ENCODE peak calls at places on chromosomes 12 and 14, in seven cellular contexts. P, Z, X, D, I, O and Q are unnamed samples.

GRCh38 chr14:76473381-76474263 is 97.7 kb downstream of the ESRRB start:
- DNase-seq in P (no peak), Z (peak; percentile 59), X (no peak), D (no peak), I (no peak), O (no peak), Q (no peak)

GRCh38 chr12:72540811-72541210 is 268.6 kb downstream of the TRHDE start:
- DNase-seq in P (no peak), Z (no peak), X (no peak), D (no peak), I (no peak), O (no peak), Q (no peak)

GRCh38 chr14:21476526-21476924 is 234 bp downstream of the RAB2B start:
- DNase-seq in P (peak; percentile 80), Z (peak; percentile 81), X (no peak), D (peak; percentile 78), I (peak; percentile 79), O (peak; percentile 96), Q (no peak)

GRCh38 chr14:51849095-51849494 is 11.3 kb upstream of the GNG2 start:
- DNase-seq in P (no peak), Z (no peak), X (no peak), D (no peak), I (no peak), O (no peak), Q (no peak)

GRCh38 chr14:104731249-104731924 is 7.4 kb downstream of the ADSS1 start:
- DNase-seq in P (no peak), Z (peak; percentile 54), X (no peak), D (no peak), I (no peak), O (no peak), Q (no peak)

GRCh38 chr12:49487605-49488004 is 51.2 kb upstream of the KCNH3 start:
- DNase-seq in P (no peak), Z (no peak), X (no peak), D (no peak), I (no peak), O (no peak), Q (no peak)

GRCh38 chr12:121079736-121080272 is 40.8 kb upstream of the OASL start:
- DNase-seq in P (no peak), Z (no peak), X (no peak), D (no peak), I (no peak), O (no peak), Q (no peak)

GRCh38 chr12:110907583-110907982 is 12.8 kb downstream of the MYL2 start:
- DNase-seq in P (no peak), Z (no peak), X (no peak), D (no peak), I (no peak), O (no peak), Q (no peak)

GRCh38 chr12:97800561-97800960 is 338.0 kb downstream of the RMST start:
- DNase-seq in P (no peak), Z (no peak), X (no peak), D (no peak), I (no peak), O (no peak), Q (no peak)

GRCh38 chr14:68124885-68125731 is 305.5 kb downstream of the RAD51B start:
- DNase-seq in P (no peak), Z (no peak), X (no peak), D (no peak), I (no peak), O (no peak), Q (no peak)

GRCh38 chr14:60510976-60511599 is 2.1 kb downstream of the SIX6 start:
- DNase-seq in P (no peak), Z (peak; percentile 39), X (no peak), D (no peak), I (no peak), O (no peak), Q (no peak)

GRCh38 chr12:1657616-1658167 is 28.7 kb downstream of the WNT5B start:
- DNase-seq in P (no peak), Z (no peak), X (no peak), D (no peak), I (no peak), O (no peak), Q (no peak)

GRCh38 chr12:6826734-6827436 is 1.3 kb upstream of the P3H3 start:
- DNase-seq in P (no peak), Z (no peak), X (no peak), D (peak; percentile 4), I (no peak), O (no peak), Q (no peak)

GRCh38 chr12:613996-614726 is 49.1 kb downstream of the NINJ2 start:
- DNase-seq in P (no peak), Z (peak; percentile 41), X (no peak), D (no peak), I (no peak), O (no peak), Q (no peak)

GRCh38 chr12:123265851-123266678 is 5.6 kb downstream of the CDK2AP1 start:
- DNase-seq in P (no peak), Z (no peak), X (no peak), D (no peak), I (no peak), O (no peak), Q (no peak)

GRCh38 chr12:78674311-78675085 is 190.1 kb upstream of the SYT1 start:
- DNase-seq in P (no peak), Z (no peak), X (no peak), D (no peak), I (no peak), O (no peak), Q (no peak)

GRCh38 chr14:99564256-99564902 is 39.6 kb downstream of the CCDC85C start:
- DNase-seq in P (peak; percentile 74), Z (no peak), X (no peak), D (no peak), I (no peak), O (peak; percentile 72), Q (no peak)

GRCh38 chr12:96623155-96623554 is 133.8 kb downstream of the CFAP54 start:
- DNase-seq in P (no peak), Z (no peak), X (no peak), D (no peak), I (no peak), O (no peak), Q (no peak)

GRCh38 chr12:7113389-7113871 is 4.4 kb upstream of the C1RL start:
- DNase-seq in P (no peak), Z (no peak), X (peak; percentile 28), D (peak; percentile 30), I (no peak), O (no peak), Q (no peak)

GRCh38 chr14:36570065-36570464 is 12.3 kb downstream of the NKX2-8 start:
- DNase-seq in P (no peak), Z (no peak), X (no peak), D (no peak), I (no peak), O (no peak), Q (no peak)

GRCh38 chr12:103182299-103182698 is 224.8 kb downstream of the ASCL1 start:
- DNase-seq in P (no peak), Z (no peak), X (no peak), D (no peak), I (no peak), O (no peak), Q (no peak)

GRCh38 chr12:95386056-95386455 is 87.9 kb upstream of the METAP2 start:
- DNase-seq in P (no peak), Z (no peak), X (no peak), D (no peak), I (no peak), O (no peak), Q (no peak)

GRCh38 chr14:74008843-74009499 is 10.1 kb downstream of the ENTPD5 start:
- DNase-seq in P (no peak), Z (no peak), X (no peak), D (no peak), I (no peak), O (no peak), Q (no peak)

GRCh38 chr12:104480826-104481457 is 24.2 kb downstream of the CHST11 start:
- DNase-seq in P (no peak), Z (no peak), X (no peak), D (no peak), I (no peak), O (no peak), Q (no peak)

GRCh38 chr14:102195446-102195845 is 55.7 kb downstream of the WDR20 start:
- DNase-seq in P (no peak), Z (no peak), X (no peak), D (no peak), I (no peak), O (no peak), Q (no peak)

GRCh38 chr12:120640840-120641833 is 711 bp downstream of the CABP1 start:
- DNase-seq in P (peak; percentile 22), Z (peak; percentile 84), X (peak; percentile 48), D (peak; percentile 72), I (peak; percentile 79), O (peak; percentile 58), Q (no peak)

GRCh38 chr12:93773122-93773871 is 96.1 kb downstream of the CRADD start:
- DNase-seq in P (no peak), Z (no peak), X (no peak), D (no peak), I (no peak), O (no peak), Q (no peak)

GRCh38 chr12:113818833-113819232 is 147.3 kb downstream of the RBM19 start:
- DNase-seq in P (no peak), Z (peak; percentile 82), X (peak; percentile 36), D (peak; percentile 70), I (no peak), O (no peak), Q (no peak)
- TF ChIP-seq CTCF in P (no peak), Z (peak; percentile 60), X (peak; percentile 58), D (peak; percentile 44), I (peak; percentile 69), O (no peak), Q (peak; percentile 9)

GRCh38 chr14:37776791-37777499 is 181.5 kb downstream of the TTC6 start:
- DNase-seq in P (no peak), Z (no peak), X (no peak), D (no peak), I (no peak), O (no peak), Q (no peak)
- TF ChIP-seq CTCF in P (no peak), Z (no peak), X (no peak), D (no peak), I (no peak), O (no peak), Q (no peak)

DNA sequence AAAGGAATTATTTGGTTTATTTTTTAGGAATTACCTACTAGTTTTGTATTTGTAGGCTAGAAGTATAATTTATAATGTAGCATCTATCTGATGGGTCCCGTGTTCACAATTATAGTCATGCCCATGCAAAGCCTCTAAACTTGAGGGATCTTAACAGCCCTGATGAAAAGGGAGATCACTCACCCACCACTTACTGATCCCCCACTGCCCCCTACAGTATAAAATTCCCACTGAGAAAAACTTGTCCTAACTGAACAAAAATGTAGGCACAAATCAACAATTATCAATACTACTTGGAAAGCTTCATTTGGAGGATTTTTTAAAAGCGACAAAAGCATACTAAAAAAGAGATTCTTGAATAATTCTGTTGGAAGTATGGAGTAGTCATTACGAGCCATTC is 21.0 kb downstream of the WIF1 start:
- DNase-seq in P (no peak), Z (no peak), X (no peak), D (peak; percentile 15), I (no peak), O (no peak), Q (no peak)
- TF ChIP-seq CTCF in P (no peak), Z (peak; percentile 28), X (peak; percentile 46), D (peak; percentile 37), I (peak; percentile 61), O (no peak), Q (peak; percentile 5)

DNA sequence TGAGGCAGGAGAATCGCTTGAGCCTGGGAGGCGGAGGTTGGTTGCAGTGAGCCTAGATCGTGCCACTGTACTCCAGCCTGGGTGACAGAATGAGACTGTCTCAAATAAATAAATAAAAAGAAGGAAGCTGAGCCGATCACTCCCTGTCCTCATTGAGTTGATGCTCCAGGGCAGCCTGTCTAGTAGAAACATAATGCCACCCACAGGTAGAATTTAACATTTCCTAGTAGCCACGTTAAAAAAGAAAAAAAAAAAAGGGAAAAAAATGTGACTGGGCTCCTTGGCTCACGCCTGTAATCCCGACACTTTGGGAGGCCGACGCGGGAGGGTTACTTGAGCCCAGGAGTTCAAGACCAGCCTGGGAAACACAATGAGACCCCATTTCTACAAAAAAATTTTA is 135.7 kb downstream of the SCARB1 start:
- DNase-seq in P (no peak), Z (no peak), X (no peak), D (no peak), I (no peak), O (no peak), Q (no peak)
- TF ChIP-seq CTCF in P (no peak), Z (no peak), X (no peak), D (no peak), I (no peak), O (no peak), Q (peak; percentile 5)